ENCODE peak calls at places on chromosomes 6 and 20, in five cellular contexts. T is H54, E is sigmoid colon, O is spleen, P is HepG2. Q is an unnamed sample.

GRCh38 chr6:100465701-100466409 is 1.1 kb upstream of the SIM1 start:
- DNase-seq in T (no peak), E (no peak), O (no peak), P (no peak), Q (no peak)

GRCh38 chr6:113558966-113559365 is 298.2 kb upstream of the MARCKS start:
- DNase-seq in T (no peak), E (no peak), O (no peak), P (no peak), Q (no peak)

GRCh38 chr6:142746524-142746923 is 198.5 kb downstream of the HIVEP2 start:
- DNase-seq in T (no peak), E (no peak), O (no peak), P (peak; percentile 56), Q (no peak)

GRCh38 chr6:130503146-130503545 is 137.3 kb downstream of the TMEM200A start:
- DNase-seq in T (no peak), E (no peak), O (no peak), P (no peak), Q (no peak)

GRCh38 chr20:41245086-41245707 is 72.3 kb downstream of the ZHX3 start:
- DNase-seq in T (no peak), E (peak; percentile 71), O (no peak), P (peak; percentile 15), Q (no peak)

GRCh38 chr6:7073810-7074525 is 33.8 kb upstream of the RREB1 start:
- DNase-seq in T (no peak), E (no peak), O (peak; percentile 93), P (no peak), Q (no peak)

GRCh38 chr6:16562498-16562897 is 198.8 kb downstream of the ATXN1 start:
- DNase-seq in T (no peak), E (no peak), O (no peak), P (no peak), Q (no peak)

GRCh38 chr6:43308101-43308989 is at the start of gene CRIP3:
- DNase-seq in T (no peak), E (no peak), O (peak; percentile 89), P (no peak), Q (no peak)

GRCh38 chr6:170096191-170096802 is 194.6 kb downstream of the DLL1 start:
- DNase-seq in T (no peak), E (peak; percentile 52), O (peak; percentile 67), P (no peak), Q (peak; percentile 7)

GRCh38 chr6:44256291-44257006 is 879 bp downstream of the SLC35B2 start:
- DNase-seq in T (no peak), E (no peak), O (peak; percentile 79), P (no peak), Q (no peak)

GRCh38 chr6:78492351-78493010 is 374.9 kb upstream of the IRAK1BP1 start:
- DNase-seq in T (no peak), E (no peak), O (no peak), P (no peak), Q (no peak)

GRCh38 chr6:717135-717534 is 24.2 kb upstream of the EXOC2 start:
- DNase-seq in T (no peak), E (no peak), O (no peak), P (no peak), Q (no peak)

GRCh38 chr6:42010185-42010872 is 40.0 kb upstream of the TAF8 start:
- DNase-seq in T (no peak), E (no peak), O (peak; percentile 56), P (no peak), Q (no peak)

GRCh38 chr6:41093729-41094128 is 21.0 kb downstream of the NFYA start:
- DNase-seq in T (no peak), E (no peak), O (no peak), P (no peak), Q (peak; percentile 42)

GRCh38 chr6:56025785-56026184 is 150.4 kb upstream of the BMP5 start:
- DNase-seq in T (no peak), E (no peak), O (no peak), P (no peak), Q (no peak)

GRCh38 chr6:163291622-163292021 is 122.9 kb upstream of the QKI start:
- DNase-seq in T (no peak), E (no peak), O (no peak), P (no peak), Q (no peak)

DNA sequence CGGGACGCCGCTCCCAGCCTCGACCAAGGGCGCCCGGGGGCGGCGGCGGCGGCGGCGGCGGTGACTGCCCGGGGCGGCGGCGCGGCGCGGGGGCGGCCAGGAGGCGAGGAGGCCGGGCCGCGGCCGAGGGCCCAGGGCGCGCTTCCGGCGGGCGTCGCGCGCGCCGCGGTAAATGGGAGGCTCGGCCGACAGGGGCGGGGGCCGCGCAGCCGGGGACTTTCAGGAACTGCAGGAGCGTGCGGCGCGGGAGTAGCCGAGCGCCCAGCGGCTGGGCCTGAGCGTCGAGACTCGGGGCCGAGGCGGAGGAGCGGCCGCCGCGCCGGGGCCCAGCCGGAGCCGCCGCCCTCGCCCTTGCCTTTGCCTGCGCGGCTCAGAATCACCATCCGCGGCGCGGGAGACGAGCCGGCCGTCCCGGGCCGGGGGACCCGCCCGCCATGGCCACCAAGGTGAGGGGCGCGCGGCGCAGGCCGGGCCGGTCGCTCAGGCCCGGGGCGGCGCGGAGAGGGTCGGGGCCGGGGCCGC is at the start of gene SNX9:
- DNase-seq in T (peak; percentile 47), E (peak; percentile 90), O (peak; percentile 93), P (peak; percentile 54), Q (peak; percentile 56)
- TF ChIP-seq POLR2A in T (peak; percentile 52), E (no peak), O (no peak), P (peak; percentile 46), Q (peak; percentile 82)

DNA sequence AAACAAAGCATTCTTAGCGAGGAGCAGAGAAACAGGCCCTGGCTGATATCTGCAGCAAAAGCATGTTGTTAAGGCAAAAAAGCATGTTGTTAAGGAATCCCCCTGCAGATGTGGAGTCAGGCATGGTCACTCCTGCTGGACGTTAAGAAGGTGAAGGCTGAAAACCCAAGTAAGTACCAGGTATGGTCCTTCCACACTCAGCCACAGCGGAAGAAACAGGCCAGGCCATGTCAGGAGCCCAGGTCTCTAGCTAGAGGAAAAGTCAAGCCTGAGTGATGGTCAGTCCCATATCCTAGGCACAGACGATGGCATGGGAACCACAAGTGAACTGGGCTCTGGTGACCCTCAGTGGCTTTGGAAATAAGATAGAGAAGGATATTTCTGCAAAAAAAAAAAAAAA is 32.5 kb upstream of the MAS1L start:
- DNase-seq in T (no peak), E (no peak), O (no peak), P (no peak), Q (no peak)
- TF ChIP-seq POLR2A in T (no peak), E (no peak), O (no peak), P (no peak), Q (no peak)

GRCh38 chr6:152696543-152696942 is 1.2 kb upstream of the MYCT1 start:
- DNase-seq in T (no peak), E (no peak), O (no peak), P (no peak), Q (no peak)
- TF ChIP-seq POLR2A in T (no peak), E (no peak), O (no peak), P (no peak), Q (no peak)

GRCh38 chr20:5949943-5950270 is 426 bp downstream of the TRMT6 start:
- DNase-seq in T (peak; percentile 9), E (no peak), O (no peak), P (no peak), Q (no peak)

GRCh38 chr20:5947276-5947675 is 3.1 kb downstream of the TRMT6 start:
- DNase-seq in T (no peak), E (no peak), O (no peak), P (no peak), Q (no peak)

GRCh38 chr20:5945963-5946362 is 4.4 kb downstream of the TRMT6 start:
- DNase-seq in T (peak; percentile 37), E (no peak), O (no peak), P (no peak), Q (no peak)

GRCh38 chr20:5950271-5951031 is at the start of the genes MCM8 and TRMT6:
- DNase-seq in T (peak; percentile 81), E (peak; percentile 98), O (peak; percentile 99), P (peak; percentile 99), Q (peak; percentile 95)
- TF ChIP-seq POLR2A in T (peak; percentile 88), E (no peak), O (no peak), P (peak; percentile 86), Q (peak; percentile 60)

GRCh38 chr6:36967301-36967700 is 12.8 kb downstream of the PI16 start:
- DNase-seq in T (no peak), E (no peak), O (peak; percentile 41), P (no peak), Q (no peak)
- TF ChIP-seq POLR2A in T (no peak), E (no peak), O (no peak), P (no peak), Q (no peak)

GRCh38 chr6:137928286-137928685 is 61.2 kb downstream of the TNFAIP3 start:
- DNase-seq in T (no peak), E (no peak), O (peak; percentile 76), P (no peak), Q (peak; percentile 23)
- TF ChIP-seq POLR2A in T (no peak), E (no peak), O (no peak), P (no peak), Q (no peak)

GRCh38 chr6:77463881-77464867 is 883 bp upstream of the HTR1B start:
- DNase-seq in T (no peak), E (peak; percentile 50), O (no peak), P (no peak), Q (no peak)
- TF ChIP-seq POLR2A in T (no peak), E (no peak), O (no peak), P (no peak), Q (no peak)

DNA sequence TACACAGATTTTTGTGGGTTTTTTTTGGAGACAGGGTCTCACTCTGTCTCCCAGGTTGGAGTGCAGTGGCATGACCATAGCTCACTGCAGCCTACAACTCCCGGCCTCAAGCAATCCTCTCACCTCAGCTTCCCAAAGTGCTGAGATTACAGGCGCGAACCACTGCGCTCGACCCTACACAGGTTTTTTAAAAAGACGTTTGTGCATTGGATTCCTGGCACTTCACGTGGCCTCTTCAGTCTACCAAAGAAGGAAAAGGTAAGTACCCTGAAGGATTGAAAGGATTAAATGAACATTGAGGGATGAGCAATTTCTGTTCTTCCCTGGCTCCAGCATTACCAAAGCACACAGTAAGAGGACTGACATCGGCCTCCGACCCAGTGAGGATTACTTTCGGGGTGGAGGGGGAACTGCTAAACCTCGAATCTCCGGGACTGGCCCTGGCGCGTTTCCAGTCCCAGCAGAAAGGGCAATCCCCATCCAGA is 556 bp upstream of the YWHAB start:
- DNase-seq in T (no peak), E (no peak), O (no peak), P (no peak), Q (no peak)
- TF ChIP-seq POLR2A in T (no peak), E (no peak), O (no peak), P (no peak), Q (no peak)

Q was measured in gastrocnemius medialis.